ENCODE peak calls at places on chromosomes 1 and 21, in four cellular contexts. G is T1000, D is MCF 10A, T is lung. Q is an unnamed sample.

GRCh38 chr1:7616076-7616833 is 154.8 kb upstream of the VAMP3 start:
- DNase-seq in G (no peak), D (peak; percentile 49), T (peak; percentile 36), Q (no peak)

GRCh38 chr1:150875197-150876110 is 945 bp downstream of the ARNT start:
- DNase-seq in G (no peak), D (peak; percentile 35), T (no peak), Q (peak; percentile 53)

GRCh38 chr1:234659538-234659937 is 49.6 kb upstream of the IRF2BP2 start:
- DNase-seq in G (peak; percentile 42), D (peak; percentile 97), T (no peak), Q (no peak)

GRCh38 chr1:241593186-241593585 is 47.0 kb downstream of the CHML start:
- DNase-seq in G (no peak), D (peak; percentile 75), T (no peak), Q (no peak)

GRCh38 chr1:21659099-21659923 is 9.8 kb downstream of the RAP1GAP start:
- DNase-seq in G (peak; percentile 81), D (peak; percentile 62), T (peak; percentile 82), Q (peak; percentile 44)

GRCh38 chr1:109751531-109752260 is 10.9 kb upstream of the GSTM3 start:
- DNase-seq in G (no peak), D (no peak), T (no peak), Q (no peak)

GRCh38 chr21:27645285-27645684 is 678.4 kb upstream of the ADAMTS5 start:
- DNase-seq in G (no peak), D (peak; percentile 0), T (no peak), Q (no peak)

GRCh38 chr1:151518936-151519335 is 7.7 kb downstream of the CGN start:
- DNase-seq in G (no peak), D (no peak), T (no peak), Q (no peak)